ENCODE peak calls at places on chromosomes 3 and 15, in five cellular contexts. One of them, this sample, is unnamed.

GRCh38 chr3:53238051-53238850 is 17.6 kb downstream of the TKT start:
- DNase-seq in AG08396: peak; percentile 87
- DNase-seq in NCI-H1092 treated with DMSO at 0.1 percent for 48 hours: no peak
- DNase-seq in left ventricle myocardium superior: no peak
- DNase-seq in stimulated activated CD4-positive, alpha-beta T cell treated with anti-CD3 and anti-CD28 coated beads, Interleukin-1b, Interleukin-23, amount 100 ng/mL, for 48 hours: no peak
- DNase-seq in this sample: peak; percentile 36

GRCh38 chr3:48023377-48023776 is 7.2 kb upstream of the MAP4 start:
- DNase-seq in stimulated activated CD4-positive, alpha-beta T cell treated with anti-CD3 and anti-CD28 coated beads, Interleukin-1b, Interleukin-23, amount 100 ng/mL, for 48 hours: no peak
- DNase-seq in left ventricle myocardium superior: no peak
- DNase-seq in NCI-H1092 treated with DMSO at 0.1 percent for 48 hours: no peak
- DNase-seq in AG08396: no peak
- DNase-seq in this sample: no peak

GRCh38 chr3:155007729-155008128 is 72.4 kb upstream of the MME start:
- DNase-seq in AG08396: no peak
- DNase-seq in left ventricle myocardium superior: no peak
- DNase-seq in NCI-H1092 treated with DMSO at 0.1 percent for 48 hours: no peak
- DNase-seq in stimulated activated CD4-positive, alpha-beta T cell treated with anti-CD3 and anti-CD28 coated beads, Interleukin-1b, Interleukin-23, amount 100 ng/mL, for 48 hours: no peak
- DNase-seq in this sample: no peak

GRCh38 chr15:94615688-94616087 is 384.3 kb downstream of the MCTP2 start:
- DNase-seq in NCI-H1092 treated with DMSO at 0.1 percent for 48 hours: no peak
- DNase-seq in AG08396: no peak
- DNase-seq in stimulated activated CD4-positive, alpha-beta T cell treated with anti-CD3 and anti-CD28 coated beads, Interleukin-1b, Interleukin-23, amount 100 ng/mL, for 48 hours: no peak
- DNase-seq in left ventricle myocardium superior: no peak
- DNase-seq in this sample: no peak

GRCh38 chr3:193693774-193694173 is 100.8 kb downstream of the OPA1 start:
- DNase-seq in NCI-H1092 treated with DMSO at 0.1 percent for 48 hours: no peak
- DNase-seq in stimulated activated CD4-positive, alpha-beta T cell treated with anti-CD3 and anti-CD28 coated beads, Interleukin-1b, Interleukin-23, amount 100 ng/mL, for 48 hours: no peak
- DNase-seq in left ventricle myocardium superior: no peak
- DNase-seq in AG08396: no peak
- DNase-seq in this sample: no peak

GRCh38 chr15:70289191-70289955 is 191.7 kb upstream of the TLE3 start:
- DNase-seq in NCI-H1092 treated with DMSO at 0.1 percent for 48 hours: no peak
- DNase-seq in AG08396: no peak
- DNase-seq in stimulated activated CD4-positive, alpha-beta T cell treated with anti-CD3 and anti-CD28 coated beads, Interleukin-1b, Interleukin-23, amount 100 ng/mL, for 48 hours: no peak
- DNase-seq in left ventricle myocardium superior: no peak
- DNase-seq in this sample: no peak

GRCh38 chr3:42491876-42492507 is 10.5 kb upstream of the VIPR1 start:
- DNase-seq in left ventricle myocardium superior: no peak
- DNase-seq in stimulated activated CD4-positive, alpha-beta T cell treated with anti-CD3 and anti-CD28 coated beads, Interleukin-1b, Interleukin-23, amount 100 ng/mL, for 48 hours: no peak
- DNase-seq in NCI-H1092 treated with DMSO at 0.1 percent for 48 hours: no peak
- DNase-seq in AG08396: no peak
- DNase-seq in this sample: no peak

GRCh38 chr3:151168269-151169094 is 34.5 kb downstream of the GPR171 start:
- DNase-seq in stimulated activated CD4-positive, alpha-beta T cell treated with anti-CD3 and anti-CD28 coated beads, Interleukin-1b, Interleukin-23, amount 100 ng/mL, for 48 hours: peak; percentile 81
- DNase-seq in left ventricle myocardium superior: peak; percentile 88
- DNase-seq in NCI-H1092 treated with DMSO at 0.1 percent for 48 hours: peak; percentile 30
- DNase-seq in AG08396: peak; percentile 61
- DNase-seq in this sample: peak; percentile 91

GRCh38 chr3:33008282-33008681 is 56.8 kb downstream of the CCR4 start:
- DNase-seq in left ventricle myocardium superior: no peak
- DNase-seq in stimulated activated CD4-positive, alpha-beta T cell treated with anti-CD3 and anti-CD28 coated beads, Interleukin-1b, Interleukin-23, amount 100 ng/mL, for 48 hours: no peak
- DNase-seq in AG08396: no peak
- DNase-seq in NCI-H1092 treated with DMSO at 0.1 percent for 48 hours: no peak
- DNase-seq in this sample: no peak

GRCh38 chr15:47742334-47742733 is 25.0 kb downstream of the SEMA6D start:
- DNase-seq in AG08396: no peak
- DNase-seq in left ventricle myocardium superior: peak; percentile 33
- DNase-seq in NCI-H1092 treated with DMSO at 0.1 percent for 48 hours: no peak
- DNase-seq in stimulated activated CD4-positive, alpha-beta T cell treated with anti-CD3 and anti-CD28 coated beads, Interleukin-1b, Interleukin-23, amount 100 ng/mL, for 48 hours: no peak
- DNase-seq in this sample: no peak

GRCh38 chr3:69246612-69247011 is 124.2 kb upstream of the LMOD3 start:
- DNase-seq in left ventricle myocardium superior: no peak
- DNase-seq in stimulated activated CD4-positive, alpha-beta T cell treated with anti-CD3 and anti-CD28 coated beads, Interleukin-1b, Interleukin-23, amount 100 ng/mL, for 48 hours: no peak
- DNase-seq in AG08396: no peak
- DNase-seq in NCI-H1092 treated with DMSO at 0.1 percent for 48 hours: no peak
- DNase-seq in this sample: no peak

This sample was measured in right cardiac atrium.